ENCODE peak calls at places on chromosomes 2 and 18, in seven cellular contexts. V is IMR-90, P is GM12878, B is K562, G is HCT116, F is A549, D is H1. I is an unnamed sample.

GRCh38 chr2:215969131-215969841 is 44.1 kb downstream of the MREG start:
- DNase-seq in V (no peak), P (no peak), B (no peak), G (no peak), F (no peak), D (no peak), I (no peak)

GRCh38 chr2:219125225-219125885 is 35.3 kb downstream of the NHEJ1 start:
- DNase-seq in V (peak), P (no peak), B (peak), G (peak), F (peak), D (no peak), I (peak)

GRCh38 chr2:220512419-220512818 is 885.0 kb downstream of the SLC4A3 start:
- DNase-seq in V (peak), P (no peak), B (no peak), G (no peak), F (no peak), D (no peak), I (no peak)

GRCh38 chr2:150255528-150255927 is 231.9 kb downstream of the RND3 start:
- DNase-seq in V (peak), P (no peak), B (no peak), G (no peak), F (no peak), D (no peak), I (no peak)

GRCh38 chr2:186629245-186629996 is 39.6 kb downstream of the ITGAV start:
- DNase-seq in V (peak), P (no peak), B (no peak), G (no peak), F (no peak), D (no peak), I (no peak)

GRCh38 chr2:203871371-203871983 is 3.9 kb downstream of the CTLA4 start:
- DNase-seq in V (no peak), P (peak), B (no peak), G (no peak), F (no peak), D (no peak), I (no peak)

GRCh38 chr2:133508546-133509165 is 59.6 kb downstream of the NCKAP5 start:
- DNase-seq in V (no peak), P (no peak), B (no peak), G (no peak), F (no peak), D (no peak), I (no peak)

GRCh38 chr2:1987379-1987778 is 243.1 kb upstream of the PXDN start:
- DNase-seq in V (no peak), P (no peak), B (no peak), G (no peak), F (no peak), D (no peak), I (no peak)

GRCh38 chr2:12555012-12555645 is 161.6 kb upstream of the TRIB2 start:
- DNase-seq in V (peak), P (no peak), B (peak), G (no peak), F (no peak), D (no peak), I (no peak)

GRCh38 chr18:12317664-12318333 is 9.8 kb downstream of the TUBB6 start:
- DNase-seq in V (peak), P (no peak), B (no peak), G (no peak), F (no peak), D (no peak), I (no peak)

GRCh38 chr2:73877071-73877802 is 15.6 kb upstream of the ACTG2 start:
- DNase-seq in V (no peak), P (no peak), B (no peak), G (no peak), F (no peak), D (no peak), I (no peak)

GRCh38 chr18:38262666-38263065 is 697.1 kb upstream of the CELF4 start:
- DNase-seq in V (no peak), P (no peak), B (no peak), G (no peak), F (no peak), D (no peak), I (no peak)

GRCh38 chr18:68177807-68178702 is 536.9 kb downstream of the TMX3 start:
- DNase-seq in V (peak), P (no peak), B (no peak), G (no peak), F (no peak), D (no peak), I (peak)

GRCh38 chr2:47336259-47337238 is 66.4 kb upstream of the MSH2 start:
- DNase-seq in V (peak), P (peak), B (peak), G (no peak), F (no peak), D (no peak), I (no peak)

GRCh38 chr2:158060862-158061435 is 40.7 kb upstream of the UPP2 start:
- DNase-seq in V (peak), P (no peak), B (no peak), G (peak), F (no peak), D (no peak), I (no peak)

GRCh38 chr2:216018709-216019108 is 5.4 kb upstream of the MREG start:
- DNase-seq in V (no peak), P (no peak), B (no peak), G (no peak), F (no peak), D (no peak), I (no peak)

GRCh38 chr2:45119038-45119437 is 109.8 kb upstream of the SIX2 start:
- DNase-seq in V (peak), P (no peak), B (no peak), G (no peak), F (no peak), D (no peak), I (peak)

GRCh38 chr2:167944825-167945659 is 302.4 kb downstream of the STK39 start:
- DNase-seq in V (peak), P (no peak), B (peak), G (no peak), F (no peak), D (no peak), I (no peak)

GRCh38 chr2:12931211-12931844 is 214.6 kb downstream of the TRIB2 start:
- DNase-seq in V (peak), P (no peak), B (no peak), G (peak), F (peak), D (no peak), I (peak)

GRCh38 chr2:66252002-66252545 is 182.9 kb upstream of the MEIS1 start:
- DNase-seq in V (no peak), P (no peak), B (no peak), G (no peak), F (no peak), D (no peak), I (no peak)

GRCh38 chr2:221571108-221571390 is 1.1 kb downstream of the EPHA4 start:
- DNase-seq in V (peak), P (no peak), B (no peak), G (no peak), F (no peak), D (no peak), I (no peak)

GRCh38 chr2:85187069-85187468 is 53.9 kb downstream of the TCF7L1 start:
- DNase-seq in V (peak), P (no peak), B (no peak), G (no peak), F (no peak), D (no peak), I (no peak)

GRCh38 chr2:85184231-85184630 is 51.0 kb downstream of the TCF7L1 start:
- DNase-seq in V (no peak), P (no peak), B (no peak), G (no peak), F (no peak), D (no peak), I (no peak)

GRCh38 chr2:85184990-85185389 is 51.8 kb downstream of the TCF7L1 start:
- DNase-seq in V (no peak), P (no peak), B (no peak), G (no peak), F (no peak), D (no peak), I (no peak)

GRCh38 chr2:85183481-85183880 is 50.3 kb downstream of the TCF7L1 start:
- DNase-seq in V (peak), P (no peak), B (no peak), G (no peak), F (no peak), D (no peak), I (no peak)

GRCh38 chr2:85185431-85185940 is 52.3 kb downstream of the TCF7L1 start:
- DNase-seq in V (peak), P (no peak), B (no peak), G (no peak), F (no peak), D (no peak), I (no peak)
- TF ChIP-seq CEBPB in V (no peak), P (no peak), B (no peak), G (no peak), F (no peak), D (no peak), I (no peak)

GRCh38 chr2:121696410-121696930 is 40.2 kb downstream of the NIFK start:
- DNase-seq in V (no peak), P (no peak), B (no peak), G (no peak), F (no peak), D (no peak), I (no peak)

GRCh38 chr2:121695179-121695451 is 41.6 kb downstream of the NIFK start:
- DNase-seq in V (no peak), P (no peak), B (no peak), G (no peak), F (no peak), D (no peak), I (no peak)

GRCh38 chr2:121698318-121698930 is 38.3 kb downstream of the NIFK start:
- DNase-seq in V (no peak), P (no peak), B (no peak), G (no peak), F (no peak), D (no peak), I (no peak)

GRCh38 chr2:121697108-121697631 is 39.5 kb downstream of the NIFK start:
- DNase-seq in V (no peak), P (no peak), B (no peak), G (no peak), F (no peak), D (no peak), I (no peak)

GRCh38 chr2:121694398-121695178 is 42.1 kb downstream of the NIFK start:
- DNase-seq in V (peak), P (no peak), B (no peak), G (no peak), F (no peak), D (no peak), I (no peak)
- TF ChIP-seq CEBPB in V (no peak), P (no peak), B (no peak), G (no peak), F (no peak), D (no peak), I (no peak)

DNA sequence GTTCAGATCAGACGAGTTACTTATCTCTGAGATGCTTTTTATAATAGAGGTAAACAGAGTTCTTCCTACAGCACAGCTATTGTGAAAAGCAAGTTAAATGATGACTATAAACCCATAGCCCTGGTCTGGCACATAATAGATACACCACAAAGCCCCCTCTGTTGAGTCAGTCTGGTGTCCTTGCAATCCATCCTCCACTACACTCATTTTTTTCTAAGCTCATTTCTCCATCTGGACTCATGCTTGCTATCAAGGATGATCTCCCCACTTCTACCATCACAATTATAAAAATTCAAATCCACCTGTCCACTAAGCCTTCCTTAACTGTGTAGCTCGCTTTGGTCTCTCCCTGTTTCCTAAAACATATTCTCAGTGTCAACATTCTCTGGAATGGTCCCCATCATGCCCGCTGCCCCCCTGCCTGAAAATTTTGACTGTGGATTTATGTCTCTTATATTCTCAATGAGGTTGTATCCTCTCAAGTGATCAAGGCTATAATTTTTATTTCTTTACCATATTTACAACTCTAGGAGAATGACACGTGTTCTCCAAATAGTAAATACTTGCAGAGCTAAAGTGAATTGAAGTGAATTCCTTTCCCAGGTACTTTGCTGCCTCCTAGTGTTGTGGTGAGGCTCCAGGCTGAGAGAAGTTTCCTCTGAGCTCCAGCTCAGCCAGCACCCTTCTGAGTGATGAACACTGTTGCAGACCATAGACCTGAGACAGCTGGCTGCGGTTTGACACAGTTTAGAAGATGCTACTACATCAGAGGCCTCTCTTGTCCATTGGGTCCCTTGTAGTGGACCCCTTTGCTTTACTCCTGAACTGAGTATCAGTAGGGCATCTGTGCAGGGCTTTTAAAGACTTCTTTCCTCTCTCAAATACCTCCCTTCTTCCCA is 108.7 kb downstream of the DPP10 start:
- DNase-seq in V (peak), P (no peak), B (no peak), G (no peak), F (peak), D (peak), I (peak)
- TF ChIP-seq CEBPB in V (no peak), P (no peak), B (no peak), G (no peak), F (no peak), D (no peak), I (no peak)

DNA sequence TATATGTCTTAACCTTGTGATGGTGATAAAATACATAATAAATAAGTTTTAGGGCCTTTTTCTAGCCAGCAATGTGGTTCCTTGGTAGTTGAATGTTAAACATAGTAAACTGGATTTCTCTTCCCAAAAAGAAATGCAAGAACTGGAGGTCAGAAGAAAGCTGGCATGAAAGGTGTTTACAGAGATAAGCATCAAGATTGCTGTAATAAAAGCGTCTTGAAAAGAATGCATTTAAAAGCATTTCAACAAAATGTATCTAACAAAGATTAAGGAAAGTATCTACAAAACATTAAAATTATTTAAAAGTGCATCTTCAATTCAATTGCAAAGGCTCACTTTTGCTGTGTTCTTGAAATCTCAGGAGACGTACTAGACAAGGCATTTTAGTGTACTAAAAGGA is 419.0 kb downstream of the ERBB4 start:
- DNase-seq in V (no peak), P (no peak), B (no peak), G (no peak), F (no peak), D (no peak), I (no peak)
- TF ChIP-seq CEBPB in V (no peak), P (no peak), B (no peak), G (no peak), F (no peak), D (no peak), I (no peak)

GRCh38 chr2:122366427-122366826 is 611.0 kb downstream of the TSN start:
- DNase-seq in V (no peak), P (no peak), B (no peak), G (no peak), F (no peak), D (no peak), I (no peak)

GRCh38 chr2:122363885-122364284 is 608.4 kb downstream of the TSN start:
- DNase-seq in V (no peak), P (no peak), B (no peak), G (no peak), F (no peak), D (no peak), I (no peak)

GRCh38 chr2:122368576-122369243 is 613.3 kb downstream of the TSN start:
- DNase-seq in V (no peak), P (no peak), B (no peak), G (no peak), F (no peak), D (no peak), I (no peak)
- TF ChIP-seq CEBPB in V (no peak), P (no peak), B (no peak), G (no peak), F (no peak), D (no peak), I (no peak)

GRCh38 chr2:239978381-239978780 is 46.8 kb downstream of the NDUFA10 start:
- DNase-seq in V (peak), P (no peak), B (no peak), G (no peak), F (no peak), D (no peak), I (no peak)
- TF ChIP-seq CEBPB in V (no peak), P (no peak), B (no peak), G (no peak), F (no peak), D (no peak), I (no peak)

DNA sequence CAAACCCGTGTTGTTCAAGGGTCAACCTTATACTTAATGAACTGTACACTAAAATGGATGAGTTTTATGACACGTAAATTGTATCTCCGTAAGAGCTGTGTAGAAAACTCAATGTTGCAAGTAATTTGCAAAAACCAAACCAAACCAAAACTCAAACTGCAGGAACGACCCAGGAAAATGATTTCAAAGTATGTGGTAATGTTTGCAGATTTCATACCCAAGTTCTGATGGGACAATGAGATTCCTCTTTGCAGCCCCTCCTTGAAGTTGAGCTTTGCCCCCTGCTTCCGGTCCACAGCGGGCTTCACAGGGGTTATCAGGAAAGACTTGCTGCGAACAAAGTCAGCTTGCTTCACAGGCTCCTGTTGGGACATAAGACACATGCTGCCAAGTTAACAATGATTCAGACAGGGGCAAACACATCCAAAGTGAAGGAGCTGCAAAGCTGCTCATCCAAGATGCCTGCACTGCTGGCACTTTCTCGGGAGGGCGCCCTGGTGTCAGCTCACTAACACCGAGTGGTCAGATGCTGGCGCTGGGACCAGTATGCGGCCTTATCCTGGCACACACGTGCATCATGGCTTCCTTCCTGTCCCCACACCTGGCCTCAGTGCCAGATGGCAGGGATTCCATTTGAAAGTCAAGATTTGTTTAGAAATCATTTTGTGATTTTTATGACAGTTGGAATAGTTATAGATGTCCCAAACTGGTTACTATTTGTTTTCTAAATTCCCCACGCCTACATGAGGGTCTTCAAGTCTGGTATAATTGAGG is 65.2 kb upstream of the MGAT4A start:
- DNase-seq in V (no peak), P (no peak), B (no peak), G (no peak), F (no peak), D (no peak), I (peak)
- TF ChIP-seq CEBPB in V (no peak), P (no peak), B (no peak), G (no peak), F (no peak), D (no peak), I (peak)

DNA sequence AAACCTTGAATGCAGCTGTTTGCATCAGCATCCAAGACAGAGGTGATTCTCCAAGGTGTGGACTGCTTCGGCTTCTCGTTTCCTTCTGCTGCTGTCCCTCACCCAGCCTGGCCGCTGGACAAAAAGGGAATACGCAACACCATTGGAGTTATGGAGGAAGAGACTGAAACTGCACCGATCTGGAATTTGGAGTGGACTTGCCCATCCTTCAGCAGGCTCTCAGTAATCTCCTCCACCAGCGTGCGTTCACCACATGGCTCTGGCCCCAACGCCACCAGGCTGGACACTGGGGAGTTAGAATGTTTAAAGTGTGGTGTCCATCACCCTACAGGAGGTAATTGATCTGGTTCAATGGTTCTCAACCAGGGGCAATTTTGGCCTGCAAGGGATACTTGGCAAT is 41.4 kb upstream of the ID2 start:
- DNase-seq in V (no peak), P (no peak), B (no peak), G (no peak), F (no peak), D (no peak), I (no peak)
- TF ChIP-seq CEBPB in V (no peak), P (no peak), B (no peak), G (no peak), F (no peak), D (no peak), I (no peak)

I was measured in HepG2.